ENCODE peak calls at places on chromosome 12, in seven cellular contexts. I is fibroblast of pulmonary artery, B is Peyer's patch, V is AG09309, G is right lobe of liver, L is retinal pigment epithelial cell, R is cardiac muscle cell. N is an unnamed sample.

GRCh38 chr12:15601210-15601800 is 187.9 kb downstream of the EPS8 start:
- DNase-seq in B (no peak), G (no peak), V (peak), R (peak), I (peak), L (no peak), N (no peak)

GRCh38 chr12:26120561-26121274 is 4.1 kb downstream of the BHLHE41 start:
- DNase-seq in R (no peak), G (no peak), V (no peak), L (no peak), I (no peak), B (no peak), N (no peak)

GRCh38 chr12:121637231-121637914 is 11.0 kb downstream of the ORAI1 start:
- DNase-seq in R (no peak), I (no peak), B (peak), V (no peak), L (no peak), G (peak), N (no peak)

GRCh38 chr12:68831272-68831671 is 23.3 kb downstream of the MDM2 start:
- DNase-seq in B (no peak), R (no peak), I (no peak), L (no peak), G (no peak), V (no peak), N (no peak)

GRCh38 chr12:53197011-53197640 is 9.9 kb downstream of the ITGB7 start:
- DNase-seq in R (no peak), I (no peak), L (no peak), G (peak), V (no peak), B (no peak), N (no peak)

GRCh38 chr12:34398366-34398705 is 376.0 kb downstream of the ALG10 start:
- DNase-seq in G (peak), I (no peak), B (peak), V (no peak), R (no peak), L (no peak), N (no peak)

GRCh38 chr12:46266869-46267617 is 1.8 kb downstream of the SLC38A1 start:
- DNase-seq in L (peak), R (peak), B (peak), G (peak), V (no peak), I (peak), N (peak)

GRCh38 chr12:97801471-97802045 is 339.0 kb downstream of the RMST start:
- DNase-seq in B (no peak), R (no peak), V (no peak), I (no peak), G (no peak), L (no peak), N (no peak)

GRCh38 chr12:66620026-66620425 is 58.9 kb downstream of the GRIP1 start:
- DNase-seq in L (no peak), V (no peak), G (no peak), I (no peak), R (no peak), B (no peak), N (no peak)

GRCh38 chr12:24197517-24197916 is 248.0 kb upstream of the SOX5 start:
- DNase-seq in V (no peak), B (no peak), I (no peak), R (no peak), L (no peak), G (no peak), N (no peak)

GRCh38 chr12:121443193-121443829 is 43.4 kb downstream of the RNF34 start:
- DNase-seq in V (no peak), B (peak), I (peak), G (peak), R (peak), L (no peak), N (peak)

GRCh38 chr12:51773145-51773869 is 75.2 kb downstream of the FIGNL2 start:
- DNase-seq in L (peak), B (no peak), I (peak), V (peak), G (no peak), R (peak), N (no peak)

GRCh38 chr12:68894276-68894855 is 38.6 kb downstream of the CPM start:
- DNase-seq in B (no peak), R (no peak), G (no peak), L (no peak), I (no peak), V (no peak), N (no peak)

GRCh38 chr12:117574655-117575054 is 213.2 kb upstream of the NOS1 start:
- DNase-seq in V (no peak), L (no peak), B (no peak), I (no peak), R (no peak), G (no peak), N (no peak)

GRCh38 chr12:72323881-72324280 is 51.7 kb downstream of the TRHDE start:
- DNase-seq in V (peak), L (no peak), G (no peak), I (no peak), B (no peak), R (no peak), N (no peak)

GRCh38 chr12:77060136-77060882 is 5.1 kb downstream of the E2F7 start:
- DNase-seq in L (no peak), R (no peak), I (no peak), G (no peak), B (no peak), V (no peak), N (no peak)

GRCh38 chr12:128968668-128969067 is 115.4 kb downstream of the GLT1D1 start:
- DNase-seq in I (no peak), V (no peak), G (no peak), B (no peak), L (no peak), R (no peak), N (no peak)

GRCh38 chr12:1220127-1221092 is 229.4 kb downstream of the ERC1 start:
- DNase-seq in R (no peak), B (no peak), G (no peak), V (no peak), L (no peak), I (peak), N (no peak)

GRCh38 chr12:125114365-125115141 is 49.3 kb downstream of the AACS start:
- DNase-seq in B (no peak), V (no peak), L (no peak), I (no peak), G (no peak), R (no peak), N (no peak)

GRCh38 chr12:71456316-71456715 is 16.7 kb downstream of the LGR5 start:
- DNase-seq in G (no peak), B (no peak), V (no peak), L (no peak), R (no peak), I (no peak), N (no peak)

GRCh38 chr12:57116580-57117281 is 5.6 kb upstream of the STAT6 start:
- DNase-seq in G (no peak), I (no peak), R (no peak), B (no peak), V (no peak), L (no peak), N (no peak)

GRCh38 chr12:43112101-43112661 is 439.8 kb downstream of the ADAMTS20 start:
- DNase-seq in V (no peak), G (no peak), B (no peak), I (no peak), L (no peak), R (peak), N (no peak)

GRCh38 chr12:89156324-89156723 is 196.0 kb downstream of the DUSP6 start:
- DNase-seq in B (no peak), R (no peak), I (peak), G (no peak), L (no peak), V (no peak), N (no peak)

GRCh38 chr12:13433768-13434167 is 237.2 kb downstream of the EMP1 start:
- DNase-seq in B (no peak), I (no peak), R (no peak), V (no peak), G (no peak), L (no peak), N (no peak)

GRCh38 chr12:182381-182883 is 31.5 kb downstream of the SLC6A12 start:
- DNase-seq in I (peak), R (peak), V (no peak), G (no peak), B (no peak), L (peak), N (peak)

GRCh38 chr12:78473136-78473535 is 391.4 kb upstream of the SYT1 start:
- DNase-seq in V (no peak), I (peak), G (no peak), R (peak), L (peak), B (no peak), N (no peak)

GRCh38 chr12:31813305-31813704 is 84.5 kb upstream of the AMN1 start:
- DNase-seq in R (peak), B (no peak), G (no peak), V (no peak), I (peak), L (no peak), N (no peak)
- TF ChIP-seq CTCF in R (peak), B (no peak), G (no peak), V (peak), I (peak), L (peak), N (no peak)

GRCh38 chr12:58301337-58302122 is 360.2 kb downstream of the ATP23 start:
- DNase-seq in G (no peak), R (no peak), L (no peak), B (no peak), V (no peak), I (no peak), N (no peak)

GRCh38 chr12:58299371-58299770 is 358.0 kb downstream of the ATP23 start:
- DNase-seq in R (no peak), B (no peak), I (no peak), L (no peak), G (no peak), V (no peak), N (no peak)

GRCh38 chr12:58298793-58299192 is 357.4 kb downstream of the ATP23 start:
- DNase-seq in V (no peak), B (no peak), G (no peak), R (no peak), I (no peak), L (no peak), N (no peak)

GRCh38 chr12:58306266-58306995 is 365.1 kb downstream of the ATP23 start:
- DNase-seq in I (no peak), L (no peak), G (no peak), V (no peak), R (peak), B (no peak), N (no peak)

GRCh38 chr12:58302487-58303011 is 361.2 kb downstream of the ATP23 start:
- DNase-seq in B (no peak), I (no peak), R (peak), V (no peak), L (no peak), G (no peak), N (no peak)
- TF ChIP-seq CTCF in B (no peak), I (no peak), R (no peak), V (no peak), L (no peak), G (no peak), N (peak)

GRCh38 chr12:8905546-8905945 is 8.8 kb upstream of the PHC1 start:
- DNase-seq in V (no peak), B (no peak), L (peak), I (peak), G (no peak), R (no peak), N (no peak)
- TF ChIP-seq CTCF in V (no peak), B (no peak), L (no peak), I (no peak), G (no peak), R (no peak), N (no peak)

GRCh38 chr12:2879853-2880252 is 2.8 kb downstream of the RHNO1 start:
- DNase-seq in V (no peak), L (no peak), G (no peak), I (no peak), B (no peak), R (no peak), N (no peak)

GRCh38 chr12:2876431-2877046 is 435 bp downstream of the FOXM1 start:
- DNase-seq in V (no peak), I (peak), L (no peak), G (no peak), R (peak), B (no peak), N (no peak)

GRCh38 chr12:2877959-2878732 is 1.1 kb downstream of the RHNO1 start:
- DNase-seq in L (peak), R (peak), I (peak), B (no peak), V (no peak), G (peak), N (no peak)

DNA sequence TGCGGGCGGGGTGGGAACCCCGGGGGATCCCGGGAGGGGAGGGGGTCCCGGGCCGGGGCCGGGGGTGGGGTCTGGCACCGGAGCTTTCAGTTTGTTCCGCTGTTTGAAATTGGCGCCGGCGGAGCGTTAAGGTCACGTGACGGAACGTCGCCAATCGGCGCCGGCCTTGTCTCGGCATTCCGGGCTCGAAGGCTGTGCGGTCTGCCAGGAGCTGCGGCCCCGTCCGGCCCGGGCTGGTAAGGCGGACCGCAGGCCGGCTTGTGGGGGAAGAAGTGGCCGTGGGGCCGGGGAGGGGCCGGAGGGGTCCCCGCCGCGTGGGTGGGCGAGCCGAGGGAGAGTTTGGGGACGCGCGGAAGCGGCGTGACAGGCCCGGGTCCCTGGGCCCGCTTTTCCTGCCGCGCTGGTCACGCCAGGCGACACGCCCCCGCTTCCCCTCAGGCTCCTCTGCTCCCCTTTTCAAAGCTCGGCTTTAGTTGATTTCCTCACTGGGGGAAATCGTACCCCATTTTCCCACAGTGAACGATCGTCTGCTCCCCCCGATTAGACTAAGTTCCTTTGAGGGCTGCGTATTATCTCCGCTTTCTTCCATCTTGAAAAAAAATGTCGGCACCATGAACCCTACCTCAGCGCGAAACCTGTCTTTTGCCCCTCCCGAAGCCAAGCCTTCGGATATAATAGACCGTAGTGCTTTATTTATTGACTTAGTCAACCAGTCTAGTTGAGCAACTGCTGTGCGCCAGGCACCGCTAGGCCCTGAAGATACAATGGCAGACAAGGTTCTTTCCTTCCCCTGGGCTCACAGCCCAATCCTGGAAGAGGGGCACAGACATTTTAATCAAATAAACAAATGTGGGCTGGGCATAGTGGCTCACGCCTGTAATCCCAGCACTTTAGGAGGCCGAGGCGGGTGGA is at the start of the genes FOXM1 and RHNO1:
- DNase-seq in R (peak), V (no peak), B (peak), L (peak), G (peak), I (peak), N (peak)
- TF ChIP-seq CTCF in R (peak), V (no peak), B (no peak), L (no peak), G (no peak), I (no peak), N (peak)

N was measured in left ventricle myocardium inferior.